ENCODE peak calls at places on chromosomes 11 and 22, in four cellular contexts. P is ovary, Q is IMR-90, K is adrenal gland. E is an unnamed sample. For H3K4me1, the result is how much of the 10 kb centered on the place peaks cover.

GRCh38 chr11:69984457-69985261 is 93.5 kb upstream of the ANO1 start:
- DNase-seq in Q (no peak), K (no peak), P (no peak), E (no peak)

GRCh38 chr11:120281161-120281795 is 41.3 kb downstream of the POU2F3 start:
- DNase-seq in K (no peak), P (peak), Q (no peak), E (no peak)

GRCh38 chr11:76076749-76077148 is 129.6 kb downstream of the WNT11 start:
- DNase-seq in P (no peak), K (no peak), Q (no peak), E (no peak)

GRCh38 chr11:80307676-80308075 is 866.8 kb upstream of the TENM4 start:
- DNase-seq in K (no peak), Q (no peak), P (no peak), E (no peak)

GRCh38 chr11:11772865-11773515 is 68.8 kb upstream of the USP47 start:
- DNase-seq in P (no peak), K (no peak), Q (no peak), E (no peak)

GRCh38 chr11:1568451-1568911 is 3.6 kb downstream of the DUSP8 start:
- DNase-seq in K (no peak), Q (no peak), P (no peak), E (no peak)

GRCh38 chr11:69131644-69132300 is 24.0 kb upstream of the SMIM38 start:
- DNase-seq in P (no peak), K (peak), Q (peak), E (peak)

GRCh38 chr22:48694296-48694883 is 1133.3 kb downstream of the BRD1 start:
- DNase-seq in Q (no peak), K (no peak), P (no peak), E (no peak)

GRCh38 chr11:68714047-68714856 is 29.9 kb downstream of the GAL start:
- DNase-seq in P (no peak), Q (no peak), K (no peak), E (no peak)

GRCh38 chr11:59957094-59957493 is 6.7 kb upstream of the OOSP4A start:
- DNase-seq in K (no peak), P (no peak), Q (no peak), E (no peak)

GRCh38 chr11:127362754-127363153 is 362.2 kb upstream of the KIRREL3 start:
- DNase-seq in K (no peak), P (no peak), Q (no peak), E (no peak)

GRCh38 chr11:46361283-46362145 is 14.3 kb downstream of the DGKZ start:
- DNase-seq in P (peak), K (no peak), Q (peak), E (no peak)

GRCh38 chr11:107563702-107564101 is 1.8 kb downstream of the ALKBH8 start:
- DNase-seq in Q (peak), K (peak), P (peak), E (no peak)

GRCh38 chr11:117827521-117828511 is 3.3 kb upstream of the FXYD2 start:
- DNase-seq in P (no peak), Q (no peak), K (no peak), E (peak)

GRCh38 chr11:120191058-120191457 is 19.8 kb upstream of the OAF start:
- DNase-seq in Q (no peak), P (no peak), K (no peak), E (no peak)

GRCh38 chr11:70191495-70192140 is 11.5 kb upstream of the FADD start:
- DNase-seq in Q (peak), P (peak), K (peak), E (peak)

GRCh38 chr22:26689553-26690301 is 32.3 kb downstream of the MIAT start:
- DNase-seq in P (no peak), Q (no peak), K (no peak), E (no peak)

GRCh38 chr11:95147364-95147905 is 57.8 kb downstream of the ENDOD1 start:
- DNase-seq in Q (peak), K (peak), P (no peak), E (peak)

GRCh38 chr22:28855355-28856094 is 27.8 kb upstream of the ZNRF3 start:
- DNase-seq in K (peak), Q (peak), P (peak), E (peak)

GRCh38 chr11:120536797-120537169 is 25.2 kb downstream of the GRIK4 start:
- DNase-seq in P (no peak), Q (no peak), K (no peak), E (no peak)

GRCh38 chr11:93458286-93458685 is 84.9 kb downstream of the SMCO4 start:
- DNase-seq in Q (no peak), K (no peak), P (no peak), E (no peak)

GRCh38 chr11:94885133-94885532 is 88.2 kb downstream of the CWC15 start:
- DNase-seq in K (no peak), Q (no peak), P (no peak), E (no peak)

GRCh38 chr11:105573091-105573490 is 36.8 kb upstream of the GRIA4 start:
- DNase-seq in P (no peak), Q (peak), K (no peak), E (no peak)

GRCh38 chr11:132114185-132114584 is 743.8 kb downstream of the NTM start:
- DNase-seq in K (peak), Q (peak), P (no peak), E (no peak)

GRCh38 chr11:14789879-14790484 is 102.0 kb downstream of the CYP2R1 start:
- DNase-seq in K (no peak), Q (peak), P (no peak), E (no peak)

GRCh38 chr22:19800761-19801244 is 40.2 kb downstream of the TBX1 start:
- DNase-seq in K (no peak), P (no peak), Q (peak), E (no peak)

GRCh38 chr11:2419638-2420501 is 19.3 kb downstream of the TSSC4 start:
- DNase-seq in K (peak), P (peak), Q (peak), E (peak)

GRCh38 chr11:123354371-123354770 is 75.7 kb upstream of the GRAMD1B start:
- DNase-seq in Q (no peak), K (no peak), P (no peak), E (no peak)

GRCh38 chr11:19994712-19995111 is 165.6 kb downstream of the DBX1 start:
- DNase-seq in K (no peak), P (no peak), Q (no peak), E (no peak)

GRCh38 chr11:120801801-120802689 is 221.9 kb upstream of the TBCEL start:
- DNase-seq in P (peak), K (peak), Q (peak), E (peak)

GRCh38 chr11:43547900-43548381 is 132.6 kb upstream of the HSD17B12 start:
- DNase-seq in K (peak), Q (no peak), P (peak), E (peak)

GRCh38 chr11:114970908-114971645 is 292.8 kb downstream of the NXPE2 start:
- DNase-seq in P (no peak), Q (no peak), K (no peak), E (no peak)

GRCh38 chr11:59551651-59552521 is 40.5 kb downstream of the OR4D9 start:
- DNase-seq in Q (peak), K (peak), P (peak), E (peak)

GRCh38 chr11:119318240-119319135 is 1.6 kb upstream of the MCAM start:
- DNase-seq in Q (peak), P (no peak), K (peak), E (peak)

GRCh38 chr11:94151903-94152677 is 23.4 kb downstream of the PANX1 start:
- DNase-seq in K (peak), P (no peak), Q (peak), E (no peak)

GRCh38 chr11:110362916-110363574 is 66.6 kb upstream of the RDX start:
- DNase-seq in K (no peak), Q (no peak), P (no peak), E (no peak)

GRCh38 chr11:78080818-78081495 is 1.3 kb upstream of the NDUFC2 start:
- DNase-seq in K (no peak), Q (peak), P (no peak), E (no peak)

DNA sequence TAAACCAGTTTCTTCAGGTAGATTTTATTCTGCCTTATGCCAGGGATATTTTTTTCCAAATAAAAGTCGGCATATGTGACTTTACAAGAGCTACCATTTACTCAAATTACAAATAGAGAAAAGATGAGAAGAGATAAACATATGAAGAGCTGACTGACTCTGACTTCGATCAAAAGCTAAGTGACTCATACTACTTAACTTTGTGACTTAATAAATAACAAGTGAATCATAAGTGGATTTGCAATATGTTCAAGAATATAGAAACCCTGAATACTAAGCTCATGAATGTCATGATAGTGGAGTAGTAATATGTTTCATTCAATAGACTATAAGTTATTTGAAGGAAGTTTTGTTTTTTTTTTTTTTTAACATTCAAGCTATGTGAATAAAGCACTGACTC is 130.5 kb upstream of the ANO3 start:
- DNase-seq in P (no peak), Q (peak), K (no peak), E (no peak)
- H3K4me1 ChIP-seq in P (under half), Q (under half), K (under half), E (under half)

GRCh38 chr11:111977141-111978027 is 40.2 kb downstream of the DIXDC1 start:
- DNase-seq in P (peak), K (peak), Q (no peak), E (peak)

GRCh38 chr11:111975076-111975806 is 38.1 kb downstream of the DIXDC1 start:
- DNase-seq in K (peak), P (no peak), Q (no peak), E (no peak)

GRCh38 chr11:111976119-111976518 is 39.0 kb downstream of the DIXDC1 start:
- DNase-seq in Q (no peak), K (no peak), P (no peak), E (no peak)

GRCh38 chr11:111978028-111978771 is 41.1 kb downstream of the DIXDC1 start:
- DNase-seq in P (peak), Q (peak), K (peak), E (peak)

GRCh38 chr11:111976614-111977140 is 39.5 kb downstream of the DIXDC1 start:
- DNase-seq in Q (no peak), P (peak), K (peak), E (peak)
- H3K4me3 ChIP-seq in Q (peak), P (peak), K (no peak), E (peak)

GRCh38 chr22:35352214-35353111 is 28.4 kb upstream of the HMOX1 start:
- DNase-seq in Q (no peak), K (peak), P (peak), E (peak)
- TF ChIP-seq POLR2A in Q (no peak), K (peak), P (no peak), E (no peak)

GRCh38 chr22:43844560-43845545 is 17.5 kb downstream of the SULT4A1 start:
- DNase-seq in K (no peak), Q (no peak), P (peak), E (no peak)
- H3K4me1 ChIP-seq in K (under half), Q (under half), P (under half), E (under half)

DNA sequence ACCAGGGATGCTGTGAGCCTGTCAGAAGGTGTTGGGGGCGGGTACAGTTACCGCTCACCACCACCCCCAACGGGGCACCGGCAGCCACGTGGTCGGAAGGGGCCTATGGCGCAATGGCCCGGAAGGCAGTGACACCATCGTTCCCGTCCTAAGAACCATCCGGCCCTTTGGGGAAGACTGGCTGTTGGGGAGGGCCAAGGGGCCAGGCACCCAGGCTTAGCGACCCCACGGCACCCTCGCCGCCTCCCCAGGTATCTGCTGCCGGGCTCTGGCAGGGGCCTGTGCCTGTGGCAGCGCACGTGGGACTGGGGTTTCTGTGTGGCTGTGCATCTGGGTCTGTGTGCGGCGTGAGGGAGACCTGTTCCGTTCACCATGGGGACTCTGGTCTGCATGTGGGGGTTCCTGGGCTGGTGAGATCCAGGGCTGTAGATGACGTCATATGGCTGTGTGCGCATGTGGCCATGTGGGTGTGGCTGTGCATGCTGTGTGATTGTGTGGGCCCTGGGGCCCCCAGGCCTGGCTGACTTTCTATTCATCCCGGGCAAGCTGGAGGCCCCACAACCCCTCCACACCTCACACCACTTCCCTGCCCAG is 703 bp downstream of the OSM start:
- DNase-seq in P (no peak), Q (no peak), K (no peak), E (no peak)
- H3K4me3 ChIP-seq in P (no peak), Q (no peak), K (no peak), E (no peak)

DNA sequence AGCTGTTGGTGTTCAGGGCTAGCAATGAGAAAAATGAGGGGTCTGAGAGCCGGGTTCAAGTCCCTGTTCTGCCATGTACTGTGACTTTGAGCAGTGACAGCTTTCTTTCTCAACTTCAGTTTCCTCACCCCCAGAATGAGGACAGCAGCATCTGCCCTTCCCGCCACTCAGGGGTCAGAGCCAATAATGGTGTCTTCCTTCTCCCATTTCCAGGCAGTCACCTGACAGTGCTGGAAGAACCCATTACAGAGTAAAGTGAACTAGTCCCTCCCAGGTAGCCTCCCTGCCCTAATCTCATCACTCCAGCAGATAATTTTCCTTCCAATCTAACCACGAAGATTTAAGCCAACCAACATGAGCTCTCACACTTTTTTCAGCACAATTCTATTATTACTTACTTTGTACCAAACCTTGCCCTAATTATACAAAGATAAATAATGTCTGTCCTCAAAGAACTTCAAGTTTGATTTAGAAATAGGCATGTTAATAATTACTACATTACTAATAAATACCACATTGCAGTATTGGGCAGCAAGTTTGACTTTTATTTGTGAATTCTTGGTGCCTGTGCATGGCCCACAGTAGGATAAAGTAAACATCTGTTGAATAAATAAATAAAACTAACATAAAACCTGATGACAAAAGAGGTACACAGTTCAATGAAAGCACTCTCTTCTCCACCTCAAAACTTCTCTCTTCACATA is 61.0 kb downstream of the SERGEF start:
- DNase-seq in Q (no peak), P (no peak), K (no peak), E (no peak)
- TF ChIP-seq POLR2A in Q (no peak), P (no peak), K (no peak), E (no peak)

GRCh38 chr11:73413246-73413645 is 37.0 kb downstream of the RELT start:
- DNase-seq in K (no peak), P (no peak), Q (no peak), E (no peak)

GRCh38 chr11:73416711-73417265 is 40.6 kb downstream of the RELT start:
- DNase-seq in P (no peak), K (no peak), Q (peak), E (no peak)

GRCh38 chr11:73412308-73412707 is 36.1 kb downstream of the RELT start:
- DNase-seq in P (no peak), Q (no peak), K (no peak), E (no peak)

GRCh38 chr11:73414977-73415492 is 38.8 kb downstream of the RELT start:
- DNase-seq in P (no peak), K (no peak), Q (peak), E (no peak)

GRCh38 chr11:73415854-73416615 is 39.8 kb downstream of the RELT start:
- DNase-seq in K (no peak), P (no peak), Q (peak), E (no peak)
- H3K4me1 ChIP-seq in K (under half), P (under half), Q (under half), E (under half)

DNA sequence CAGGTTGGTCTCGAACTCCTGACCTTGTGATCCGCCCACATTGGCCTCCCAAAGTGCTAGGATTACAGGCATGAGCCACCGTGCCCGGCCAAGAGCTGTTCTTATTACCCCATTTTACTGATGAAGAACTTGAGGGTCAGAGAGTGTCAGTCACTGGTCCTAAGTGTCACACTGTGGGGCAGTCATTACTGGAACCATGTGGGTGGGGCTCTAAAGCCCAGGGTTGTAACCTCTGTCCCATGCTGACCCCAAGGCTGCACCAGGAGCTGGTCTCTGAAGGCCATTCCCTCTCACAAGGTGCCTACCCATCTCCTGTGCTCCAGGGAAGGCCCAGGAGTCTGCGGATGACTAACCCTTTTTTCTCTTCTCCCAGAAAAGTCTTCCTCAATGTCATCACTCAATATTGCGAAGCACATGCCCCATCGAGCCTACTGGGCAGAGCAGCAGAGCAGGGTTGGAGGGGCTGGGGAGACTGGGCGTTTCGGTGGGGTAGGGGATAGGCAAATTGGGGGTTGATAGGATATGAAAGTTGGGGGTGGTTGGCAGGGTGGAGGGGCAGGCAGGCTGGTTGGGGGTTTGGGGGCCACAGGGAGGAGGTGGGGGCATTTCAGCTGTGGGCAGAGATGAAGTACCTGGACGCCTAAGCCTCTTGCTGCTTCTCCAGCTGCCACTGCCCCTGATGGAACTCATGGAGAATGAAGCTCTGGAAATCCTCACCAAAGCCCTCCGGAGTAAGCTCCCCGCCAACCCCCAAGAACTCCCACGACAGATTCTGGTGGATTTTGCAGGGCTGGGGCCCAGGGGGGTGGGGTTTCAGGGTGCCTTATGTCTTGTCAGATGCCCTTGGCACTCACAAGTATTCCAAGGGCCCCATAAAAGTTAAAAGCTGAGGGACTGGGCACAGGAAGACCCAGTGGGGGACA is 2.0 kb upstream of the ESRRA start:
- DNase-seq in K (no peak), Q (no peak), P (peak), E (no peak)
- H3K4me3 ChIP-seq in K (no peak), Q (no peak), P (no peak), E (no peak)